ENCODE peak calls at places on chromosomes 13 and 19, in five cellular contexts. J is HCT116, V is HepG2, E is K562, H is H1. L is an unnamed sample.

GRCh38 chr19:10797541-10798256 is 38.3 kb downstream of the TMED1 start:
- DNase-seq in H (no peak), J (no peak), V (no peak), E (no peak), L (peak; percentile 74)

GRCh38 chr13:76016799-76017198 is 380.7 kb downstream of the LMO7 start:
- DNase-seq in H (peak; percentile 73), V (peak; percentile 25), J (peak; percentile 35), E (peak; percentile 58), L (no peak)

GRCh38 chr13:45143346-45143751 is 23.0 kb downstream of the GTF2F2 start:
- DNase-seq in V (no peak), J (peak; percentile 8), H (no peak), E (no peak), L (no peak)

GRCh38 chr19:18668252-18668631 is 15.2 kb upstream of the CRTC1 start:
- DNase-seq in E (no peak), V (no peak), J (no peak), H (no peak), L (no peak)

GRCh38 chr19:35935911-35936737 is at the start of gene LRFN3:
- DNase-seq in E (peak; percentile 54), H (peak; percentile 85), V (peak; percentile 21), J (peak; percentile 57), L (no peak)

GRCh38 chr13:48769107-48769704 is 115.5 kb downstream of the CYSLTR2 start:
- DNase-seq in J (peak; percentile 85), V (peak; percentile 82), H (peak; percentile 93), E (peak; percentile 78), L (peak; percentile 68)

GRCh38 chr13:34076943-34077703 is 259.2 kb downstream of the RFC3 start:
- DNase-seq in H (no peak), E (no peak), J (peak; percentile 7), V (peak; percentile 16), L (no peak)

GRCh38 chr19:11693505-11694499 is 44.9 kb downstream of the ZNF823 start:
- DNase-seq in V (peak; percentile 85), H (peak; percentile 57), J (peak; percentile 56), E (peak; percentile 64), L (no peak)

GRCh38 chr13:109372666-109373065 is 413.7 kb downstream of the IRS2 start:
- DNase-seq in H (no peak), V (no peak), E (no peak), J (no peak), L (no peak)

GRCh38 chr19:32351807-32352630 is 6.6 kb downstream of the ZNF507 start:
- DNase-seq in E (no peak), V (no peak), J (no peak), H (no peak), L (no peak)

GRCh38 chr19:43784981-43785808 is 4.4 kb upstream of the KCNN4 start:
- DNase-seq in V (peak; percentile 60), H (peak; percentile 64), E (peak; percentile 90), J (peak; percentile 79), L (no peak)

GRCh38 chr19:48433337-48433736 is 12.4 kb upstream of the GRWD1 start:
- DNase-seq in J (no peak), E (no peak), H (no peak), V (no peak), L (no peak)

GRCh38 chr19:54369082-54369691 is 4.5 kb upstream of the LAIR1 start:
- DNase-seq in E (no peak), H (no peak), V (no peak), J (no peak), L (no peak)

GRCh38 chr19:54366811-54367210 is 2.1 kb upstream of the LAIR1 start:
- DNase-seq in H (no peak), J (no peak), V (no peak), E (no peak), L (no peak)

DNA sequence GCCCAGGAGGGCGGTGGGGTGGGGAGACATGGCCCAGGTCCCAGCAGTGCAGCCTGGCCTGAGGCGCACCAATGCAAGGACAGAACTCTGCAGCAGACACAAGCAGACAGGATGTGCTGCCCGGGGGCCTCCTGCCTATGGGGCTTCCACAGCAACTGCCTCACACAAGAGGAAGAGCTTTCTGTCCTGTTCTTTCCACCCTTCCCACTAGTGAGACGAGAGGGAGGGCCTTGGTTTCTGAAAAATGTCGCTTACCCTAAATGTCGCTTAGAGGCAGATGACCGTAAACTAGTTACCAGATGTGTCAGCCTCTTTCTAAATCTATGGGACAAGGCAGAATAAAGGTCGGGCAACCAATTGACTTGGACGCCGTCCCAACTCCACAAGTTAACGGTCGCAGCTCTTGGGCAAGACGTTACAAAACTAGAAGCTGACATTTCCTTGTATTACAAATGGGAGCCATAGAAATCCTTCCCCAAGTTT is at the start of gene LAIR1:
- DNase-seq in E (no peak), V (no peak), J (no peak), H (no peak), L (no peak)
- TF ChIP-seq SRF in E (no peak), V (no peak), J (no peak), H (no peak), L (no peak)

DNA sequence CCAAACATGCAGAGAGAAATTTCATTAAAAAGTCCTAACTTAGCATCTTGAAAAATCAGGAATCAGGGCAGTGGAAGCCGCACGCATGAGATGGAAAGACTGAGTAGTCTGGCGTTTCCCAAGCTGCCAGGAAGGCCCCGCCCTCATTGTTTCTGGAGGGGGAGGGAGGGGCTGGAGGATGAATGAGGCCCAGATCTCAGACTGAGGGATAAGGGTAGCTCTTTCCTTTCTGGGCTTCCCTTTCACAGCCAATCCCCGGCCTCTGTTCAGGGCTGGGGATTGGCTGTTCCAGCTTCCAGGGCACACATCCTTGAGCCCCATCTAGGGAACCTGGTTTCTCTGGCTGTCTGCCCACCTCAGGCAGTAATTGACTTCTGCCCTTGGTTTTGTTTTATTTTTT is 7.3 kb downstream of the C19orf53 start:
- DNase-seq in V (no peak), E (peak; percentile 76), J (peak; percentile 54), H (peak; percentile 74), L (no peak)
- TF ChIP-seq SRF in V (no peak), E (no peak), J (no peak), H (no peak), L (no peak)

GRCh38 chr13:42364613-42365000 is 92.7 kb downstream of the AKAP11 start:
- DNase-seq in E (no peak), V (no peak), J (no peak), H (no peak), L (no peak)

GRCh38 chr13:42355841-42356575 is 84.1 kb downstream of the AKAP11 start:
- DNase-seq in V (no peak), J (no peak), H (no peak), E (no peak), L (no peak)

GRCh38 chr13:42361701-42362100 is 89.7 kb downstream of the AKAP11 start:
- DNase-seq in E (no peak), V (no peak), J (no peak), H (no peak), L (no peak)

GRCh38 chr13:42363941-42364612 is 92.1 kb downstream of the AKAP11 start:
- DNase-seq in V (no peak), E (no peak), J (no peak), H (no peak), L (no peak)

DNA sequence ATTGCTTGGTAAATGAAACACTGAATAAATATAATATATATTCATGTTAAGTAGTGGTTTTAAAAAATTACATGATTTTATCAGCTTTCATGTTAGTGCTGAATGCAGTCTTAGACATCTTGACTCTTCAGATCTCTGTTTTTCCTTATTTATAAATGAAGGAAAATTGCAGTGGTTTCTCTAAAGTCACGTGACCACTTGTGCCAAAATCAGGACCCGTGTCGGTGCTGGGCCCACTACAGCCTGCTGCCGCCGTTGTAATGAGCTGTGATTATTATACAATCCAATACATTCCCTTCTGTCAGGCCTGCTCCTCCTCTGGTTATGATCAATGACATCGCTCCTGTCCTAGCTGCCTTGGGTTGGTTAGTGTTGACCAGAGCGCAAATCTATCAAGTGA is 88.1 kb downstream of the AKAP11 start:
- DNase-seq in V (no peak), H (no peak), J (no peak), E (no peak), L (no peak)
- TF ChIP-seq SRF in V (no peak), H (no peak), J (no peak), E (no peak), L (no peak)

GRCh38 chr13:23445794-23446193 is 12.3 kb upstream of the SACS start:
- DNase-seq in V (no peak), H (peak; percentile 38), E (no peak), J (no peak), L (no peak)

GRCh38 chr13:23443878-23444277 is 10.4 kb upstream of the SACS start:
- DNase-seq in J (no peak), E (no peak), H (no peak), V (no peak), L (no peak)

GRCh38 chr13:23443110-23443509 is 9.6 kb upstream of the SACS start:
- DNase-seq in H (no peak), J (no peak), V (no peak), E (no peak), L (no peak)

GRCh38 chr13:23436680-23437079 is 3.2 kb upstream of the SACS start:
- DNase-seq in J (no peak), V (no peak), E (no peak), H (no peak), L (no peak)

GRCh38 chr13:23440821-23441608 is 7.5 kb upstream of the SACS start:
- DNase-seq in E (no peak), H (no peak), V (no peak), J (no peak), L (no peak)
- TF ChIP-seq SRF in E (no peak), H (no peak), V (no peak), J (no peak), L (no peak)

GRCh38 chr13:101150998-101151397 is 265.3 kb downstream of the NALCN start:
- DNase-seq in E (no peak), V (no peak), H (no peak), J (no peak), L (no peak)
- TF ChIP-seq SRF in E (no peak), V (no peak), H (no peak), J (no peak), L (no peak)

GRCh38 chr13:73142091-73142490 is 83.3 kb downstream of the KLF5 start:
- DNase-seq in V (no peak), E (no peak), J (no peak), H (no peak), L (no peak)
- TF ChIP-seq SRF in V (no peak), E (no peak), J (no peak), H (no peak), L (no peak)

GRCh38 chr19:3690551-3691371 is 9.5 kb downstream of the PIP5K1C start:
- DNase-seq in H (no peak), V (no peak), J (no peak), E (no peak), L (no peak)

GRCh38 chr19:3691372-3691716 is 8.9 kb downstream of the PIP5K1C start:
- DNase-seq in H (no peak), E (no peak), V (no peak), J (no peak), L (no peak)

GRCh38 chr19:3684817-3685410 is 15.4 kb downstream of the PIP5K1C start:
- DNase-seq in E (no peak), H (no peak), V (no peak), J (no peak), L (no peak)

GRCh38 chr19:3687393-3687773 is 12.9 kb downstream of the PIP5K1C start:
- DNase-seq in H (no peak), V (no peak), E (no peak), J (no peak), L (no peak)

GRCh38 chr19:3687774-3688706 is 12.2 kb downstream of the PIP5K1C start:
- DNase-seq in V (peak; percentile 41), E (no peak), H (no peak), J (no peak), L (no peak)
- TF ChIP-seq SRF in V (no peak), E (no peak), H (no peak), J (no peak), L (no peak)